ENCODE peak calls at places on chromosomes 7 and 10, in six cellular contexts. One of them, this sample, is unnamed.

GRCh38 chr10:88879754-88880286 is at the start of gene STAMBPL1:
- DNase-seq in activated CD4-positive, alpha-beta T cell treated with anti-CD3 and anti-CD28 coated beads for 48 hours: peak
- DNase-seq in naive thymus-derived CD4-positive, alpha-beta T cell: peak
- DNase-seq in right atrium auricular region: no peak
- DNase-seq in T-cell: peak
- DNase-seq in stimulated activated CD8-positive, alpha-beta memory T cell treated with anti-CD3 and anti-CD28 coated beads, Interleukin-4, amount 100 ng/mL, for 1 hour: peak
- DNase-seq in this sample: peak

GRCh38 chr10:95601116-95601719 is 40.0 kb upstream of the SORBS1 start:
- DNase-seq in T-cell: no peak
- DNase-seq in activated CD4-positive, alpha-beta T cell treated with anti-CD3 and anti-CD28 coated beads for 48 hours: peak
- DNase-seq in naive thymus-derived CD4-positive, alpha-beta T cell: peak
- DNase-seq in right atrium auricular region: peak
- DNase-seq in stimulated activated CD8-positive, alpha-beta memory T cell treated with anti-CD3 and anti-CD28 coated beads, Interleukin-4, amount 100 ng/mL, for 1 hour: peak
- DNase-seq in this sample: no peak

GRCh38 chr10:79001082-79001885 is 67.5 kb upstream of the ZMIZ1 start:
- DNase-seq in T-cell: no peak
- DNase-seq in right atrium auricular region: no peak
- DNase-seq in activated CD4-positive, alpha-beta T cell treated with anti-CD3 and anti-CD28 coated beads for 48 hours: no peak
- DNase-seq in naive thymus-derived CD4-positive, alpha-beta T cell: no peak
- DNase-seq in stimulated activated CD8-positive, alpha-beta memory T cell treated with anti-CD3 and anti-CD28 coated beads, Interleukin-4, amount 100 ng/mL, for 1 hour: no peak
- DNase-seq in this sample: no peak

GRCh38 chr10:116170815-116171250 is 102.2 kb downstream of the GFRA1 start:
- DNase-seq in T-cell: no peak
- DNase-seq in naive thymus-derived CD4-positive, alpha-beta T cell: no peak
- DNase-seq in right atrium auricular region: no peak
- DNase-seq in stimulated activated CD8-positive, alpha-beta memory T cell treated with anti-CD3 and anti-CD28 coated beads, Interleukin-4, amount 100 ng/mL, for 1 hour: no peak
- DNase-seq in activated CD4-positive, alpha-beta T cell treated with anti-CD3 and anti-CD28 coated beads for 48 hours: no peak
- DNase-seq in this sample: no peak

GRCh38 chr7:40698921-40699260 is 564.1 kb downstream of the SUGCT start:
- DNase-seq in stimulated activated CD8-positive, alpha-beta memory T cell treated with anti-CD3 and anti-CD28 coated beads, Interleukin-4, amount 100 ng/mL, for 1 hour: no peak
- DNase-seq in right atrium auricular region: no peak
- DNase-seq in activated CD4-positive, alpha-beta T cell treated with anti-CD3 and anti-CD28 coated beads for 48 hours: no peak
- DNase-seq in naive thymus-derived CD4-positive, alpha-beta T cell: no peak
- DNase-seq in T-cell: no peak
- DNase-seq in this sample: no peak

GRCh38 chr7:82598958-82599357 is 155.4 kb upstream of the CACNA2D1 start:
- DNase-seq in activated CD4-positive, alpha-beta T cell treated with anti-CD3 and anti-CD28 coated beads for 48 hours: no peak
- DNase-seq in right atrium auricular region: no peak
- DNase-seq in stimulated activated CD8-positive, alpha-beta memory T cell treated with anti-CD3 and anti-CD28 coated beads, Interleukin-4, amount 100 ng/mL, for 1 hour: no peak
- DNase-seq in T-cell: no peak
- DNase-seq in naive thymus-derived CD4-positive, alpha-beta T cell: no peak
- DNase-seq in this sample: no peak

GRCh38 chr7:150342119-150342405 is 633 bp upstream of the RARRES2 start:
- DNase-seq in stimulated activated CD8-positive, alpha-beta memory T cell treated with anti-CD3 and anti-CD28 coated beads, Interleukin-4, amount 100 ng/mL, for 1 hour: no peak
- DNase-seq in naive thymus-derived CD4-positive, alpha-beta T cell: no peak
- DNase-seq in activated CD4-positive, alpha-beta T cell treated with anti-CD3 and anti-CD28 coated beads for 48 hours: no peak
- DNase-seq in right atrium auricular region: no peak
- DNase-seq in T-cell: no peak
- DNase-seq in this sample: no peak

GRCh38 chr10:60817135-60817805 is 39.0 kb downstream of the CDK1 start:
- DNase-seq in right atrium auricular region: no peak
- DNase-seq in stimulated activated CD8-positive, alpha-beta memory T cell treated with anti-CD3 and anti-CD28 coated beads, Interleukin-4, amount 100 ng/mL, for 1 hour: no peak
- DNase-seq in T-cell: no peak
- DNase-seq in activated CD4-positive, alpha-beta T cell treated with anti-CD3 and anti-CD28 coated beads for 48 hours: no peak
- DNase-seq in naive thymus-derived CD4-positive, alpha-beta T cell: no peak
- DNase-seq in this sample: no peak

GRCh38 chr10:34758447-34758996 is 56.6 kb downstream of the PARD3 start:
- DNase-seq in right atrium auricular region: no peak
- DNase-seq in activated CD4-positive, alpha-beta T cell treated with anti-CD3 and anti-CD28 coated beads for 48 hours: no peak
- DNase-seq in naive thymus-derived CD4-positive, alpha-beta T cell: no peak
- DNase-seq in stimulated activated CD8-positive, alpha-beta memory T cell treated with anti-CD3 and anti-CD28 coated beads, Interleukin-4, amount 100 ng/mL, for 1 hour: no peak
- DNase-seq in T-cell: no peak
- DNase-seq in this sample: no peak

This sample was measured in central memory CD8-positive, alpha-beta T cell.